ENCODE peak calls at places on chromosomes 7 and 10, in seven cellular contexts. A is SK-N-SH, L is K562, C is HCT116, S is HepG2, G is H1, I is GM12878. J is an unnamed sample. For H3K4me1, the result is how much of the 10 kb centered on the place peaks cover.

GRCh38 chr7:17444673-17445072 is 146.2 kb downstream of the AHR start:
- DNase-seq in A (no peak), L (no peak), C (peak), S (no peak), G (no peak), I (no peak), J (no peak)

GRCh38 chr10:92052741-92053140 is 129.2 kb downstream of the BTAF1 start:
- DNase-seq in A (no peak), L (no peak), C (no peak), S (no peak), G (no peak), I (no peak), J (peak)

GRCh38 chr10:10317151-10317550 is 700.5 kb upstream of the CELF2 start:
- DNase-seq in A (no peak), L (no peak), C (no peak), S (no peak), G (no peak), I (no peak), J (no peak)

GRCh38 chr10:59366310-59366709 is 4.0 kb upstream of the FAM13C start:
- DNase-seq in A (no peak), L (no peak), C (no peak), S (no peak), G (no peak), I (no peak), J (no peak)

GRCh38 chr10:101579516-101579870 is 8.6 kb downstream of the POLL start:
- DNase-seq in A (no peak), L (no peak), C (no peak), S (no peak), G (no peak), I (no peak), J (no peak)

GRCh38 chr7:97844036-97844435 is 28.2 kb downstream of the ASNS start:
- DNase-seq in A (peak), L (no peak), C (peak), S (peak), G (no peak), I (no peak), J (no peak)

GRCh38 chr7:126605056-126605455 is 647.7 kb downstream of the GRM8 start:
- DNase-seq in A (peak), L (no peak), C (no peak), S (no peak), G (no peak), I (no peak), J (no peak)

GRCh38 chr7:151249034-151249731 is 689 bp upstream of the SMARCD3 start:
- DNase-seq in A (peak), L (peak), C (no peak), S (no peak), G (peak), I (no peak), J (no peak)

GRCh38 chr10:112963835-112964234 is 13.8 kb downstream of the TCF7L2 start:
- DNase-seq in A (no peak), L (peak), C (no peak), S (no peak), G (no peak), I (no peak), J (no peak)

GRCh38 chr7:27423821-27424220 is 181.2 kb downstream of the EVX1 start:
- DNase-seq in A (no peak), L (no peak), C (no peak), S (no peak), G (no peak), I (no peak), J (no peak)

GRCh38 chr10:14478639-14479038 is 147.9 kb upstream of the FRMD4A start:
- DNase-seq in A (peak), L (peak), C (peak), S (no peak), G (no peak), I (no peak), J (peak)

GRCh38 chr10:92142949-92143348 is 147.9 kb downstream of the CPEB3 start:
- DNase-seq in A (no peak), L (no peak), C (no peak), S (no peak), G (no peak), I (peak), J (no peak)

GRCh38 chr7:23098460-23098859 is 7.1 kb upstream of the KLHL7 start:
- DNase-seq in A (no peak), L (no peak), C (no peak), S (no peak), G (no peak), I (no peak), J (no peak)

GRCh38 chr10:108904163-108904878 is 1019.0 kb downstream of the XPNPEP1 start:
- DNase-seq in A (peak), L (no peak), C (no peak), S (no peak), G (no peak), I (no peak), J (no peak)

GRCh38 chr7:33258561-33258960 is 129.2 kb downstream of the BBS9 start:
- DNase-seq in A (no peak), L (no peak), C (no peak), S (no peak), G (no peak), I (no peak), J (no peak)

GRCh38 chr10:60099998-60100747 is 193.8 kb upstream of the CCDC6 start:
- DNase-seq in A (peak), L (peak), C (peak), S (peak), G (no peak), I (no peak), J (no peak)

GRCh38 chr7:157691521-157692155 is 354.8 kb downstream of the DNAJB6 start:
- DNase-seq in A (peak), L (no peak), C (no peak), S (no peak), G (peak), I (no peak), J (no peak)
- TF ChIP-seq YY1 in A (no peak), L (no peak), C (no peak), S (no peak), G (no peak), I (no peak), J (no peak)

GRCh38 chr10:103278424-103278823 is 1.5 kb downstream of the INA start:
- DNase-seq in A (no peak), L (no peak), C (no peak), S (no peak), G (peak), I (no peak), J (no peak)
- H3K9ac ChIP-seq in A (no peak), L (no peak), C (no peak), S (no peak), G (no peak), I (no peak), J (no peak)

DNA sequence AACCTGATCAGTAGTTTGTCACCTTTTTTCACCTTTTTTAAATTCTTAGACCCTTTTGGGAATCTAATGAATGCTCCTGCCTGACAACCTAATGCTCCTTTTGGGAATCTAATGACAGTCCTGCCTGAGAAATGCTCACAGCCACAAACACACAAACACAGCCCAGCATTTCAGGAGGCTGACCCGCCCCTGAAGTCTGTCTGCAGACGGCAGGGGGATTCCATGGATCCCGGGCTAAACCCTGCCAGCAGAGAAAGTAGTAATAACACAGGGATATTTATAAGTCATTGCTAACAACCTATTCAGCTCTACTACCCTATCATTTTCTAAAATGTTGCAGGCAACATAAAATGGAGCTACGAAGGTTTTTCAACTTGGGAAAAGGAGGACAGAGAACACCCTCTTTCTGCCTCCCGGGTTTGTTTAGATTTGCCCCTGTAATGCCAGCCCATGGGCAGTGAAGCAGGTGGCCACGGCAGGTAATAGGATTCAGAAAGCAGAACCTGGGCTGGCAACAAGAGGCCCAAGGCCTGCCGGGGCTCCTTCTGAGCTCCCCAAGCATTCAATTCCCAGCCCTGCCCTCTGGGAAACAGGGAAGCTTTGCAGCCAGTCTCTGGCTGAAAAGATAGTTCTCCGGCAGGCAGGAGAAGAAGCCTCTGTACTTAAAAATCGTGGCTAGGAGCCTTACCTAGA is 65.2 kb downstream of the CREB3L2 start:
- DNase-seq in A (no peak), L (no peak), C (no peak), S (no peak), G (no peak), I (no peak), J (no peak)
- H3K4me1 ChIP-seq in A (under half), L (half or more), C (under half), S (half or more), G (under half), I (under half), J (under half)

DNA sequence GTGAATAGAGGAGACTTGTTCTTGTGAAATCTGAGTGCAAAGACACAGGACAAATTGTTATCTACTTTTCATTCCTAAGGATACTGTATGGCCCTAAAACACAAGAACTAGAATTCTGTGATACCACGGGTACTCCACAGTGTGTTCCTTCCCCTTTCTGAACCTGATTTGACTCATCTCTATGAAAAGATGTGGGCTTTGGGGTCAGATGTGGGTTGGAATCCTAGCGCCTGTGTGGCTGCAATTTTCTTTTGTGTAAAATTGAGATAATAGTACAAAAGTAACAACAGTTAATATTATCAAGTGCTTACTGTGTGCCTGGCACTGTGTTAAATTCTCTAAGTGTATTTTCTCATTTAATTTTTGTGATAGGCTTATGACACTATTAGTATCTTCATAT is 8.1 kb downstream of the SRGN start:
- DNase-seq in A (no peak), L (no peak), C (no peak), S (no peak), G (no peak), I (no peak), J (no peak)
- TF ChIP-seq YY1 in A (no peak), L (no peak), C (no peak), S (no peak), G (no peak), I (no peak), J (no peak)

GRCh38 chr7:157386979-157387800 is 50.4 kb downstream of the DNAJB6 start:
- DNase-seq in A (peak), L (peak), C (peak), S (peak), G (peak), I (peak), J (peak)

GRCh38 chr7:157392256-157393037 is 55.6 kb downstream of the DNAJB6 start:
- DNase-seq in A (no peak), L (no peak), C (no peak), S (no peak), G (no peak), I (no peak), J (no peak)

GRCh38 chr7:157389951-157390730 is 53.3 kb downstream of the DNAJB6 start:
- DNase-seq in A (no peak), L (no peak), C (no peak), S (no peak), G (no peak), I (no peak), J (no peak)

GRCh38 chr7:157394246-157395191 is 57.7 kb downstream of the DNAJB6 start:
- DNase-seq in A (no peak), L (no peak), C (no peak), S (no peak), G (no peak), I (no peak), J (no peak)

DNA sequence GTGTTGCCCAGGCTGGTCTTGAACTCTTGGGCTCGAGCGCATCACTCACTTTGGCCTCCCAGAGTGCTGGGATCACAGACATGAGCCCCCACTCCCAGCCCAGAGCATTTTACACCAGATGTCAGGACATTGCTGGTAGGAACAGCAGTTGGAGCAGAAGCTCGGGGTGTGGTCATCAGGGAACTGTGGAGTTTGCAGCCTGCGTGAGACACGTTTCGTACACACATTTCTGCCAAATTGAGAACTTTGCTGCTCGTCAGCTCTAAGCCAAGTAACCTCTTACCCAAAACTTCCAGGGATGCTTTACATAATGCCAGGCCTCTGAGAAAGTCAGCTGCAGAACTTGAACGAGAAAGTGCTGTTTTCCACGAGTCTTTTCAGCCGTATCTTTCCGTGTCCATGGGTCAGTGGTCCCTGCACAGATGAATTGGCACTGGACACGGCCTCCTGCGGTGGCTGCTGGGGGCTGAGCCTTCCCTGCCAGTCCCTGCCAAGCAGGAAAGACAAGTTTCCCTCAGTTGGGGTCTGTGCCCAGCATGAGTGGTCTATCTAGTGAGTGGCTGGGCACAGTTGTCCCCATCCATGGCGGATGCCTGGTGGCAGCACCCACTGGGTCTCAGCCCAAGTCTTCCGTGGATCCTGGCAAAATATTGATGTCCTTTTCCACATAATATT is 54.4 kb downstream of the DNAJB6 start:
- DNase-seq in A (no peak), L (no peak), C (no peak), S (no peak), G (no peak), I (no peak), J (no peak)
- H3K9ac ChIP-seq in A (no peak), L (peak), C (no peak), S (no peak), G (no peak), I (no peak), J (no peak)

GRCh38 chr7:36039671-36040070 is 113.4 kb upstream of the EEPD1 start:
- DNase-seq in A (no peak), L (no peak), C (no peak), S (no peak), G (no peak), I (no peak), J (no peak)
- H3K4me1 ChIP-seq in A (under half), L (under half), C (under half), S (under half), G (under half), I (under half), J (under half)

GRCh38 chr7:152924238-152924637 is 164.7 kb downstream of the ACTR3B start:
- DNase-seq in A (peak), L (no peak), C (no peak), S (no peak), G (no peak), I (no peak), J (no peak)

GRCh38 chr7:152922318-152923081 is 162.9 kb downstream of the ACTR3B start:
- DNase-seq in A (peak), L (no peak), C (no peak), S (no peak), G (no peak), I (no peak), J (no peak)

GRCh38 chr7:152924826-152925411 is 165.4 kb downstream of the ACTR3B start:
- DNase-seq in A (peak), L (no peak), C (no peak), S (no peak), G (peak), I (no peak), J (no peak)

GRCh38 chr7:152923711-152924110 is 164.2 kb downstream of the ACTR3B start:
- DNase-seq in A (peak), L (no peak), C (no peak), S (no peak), G (no peak), I (no peak), J (no peak)

DNA sequence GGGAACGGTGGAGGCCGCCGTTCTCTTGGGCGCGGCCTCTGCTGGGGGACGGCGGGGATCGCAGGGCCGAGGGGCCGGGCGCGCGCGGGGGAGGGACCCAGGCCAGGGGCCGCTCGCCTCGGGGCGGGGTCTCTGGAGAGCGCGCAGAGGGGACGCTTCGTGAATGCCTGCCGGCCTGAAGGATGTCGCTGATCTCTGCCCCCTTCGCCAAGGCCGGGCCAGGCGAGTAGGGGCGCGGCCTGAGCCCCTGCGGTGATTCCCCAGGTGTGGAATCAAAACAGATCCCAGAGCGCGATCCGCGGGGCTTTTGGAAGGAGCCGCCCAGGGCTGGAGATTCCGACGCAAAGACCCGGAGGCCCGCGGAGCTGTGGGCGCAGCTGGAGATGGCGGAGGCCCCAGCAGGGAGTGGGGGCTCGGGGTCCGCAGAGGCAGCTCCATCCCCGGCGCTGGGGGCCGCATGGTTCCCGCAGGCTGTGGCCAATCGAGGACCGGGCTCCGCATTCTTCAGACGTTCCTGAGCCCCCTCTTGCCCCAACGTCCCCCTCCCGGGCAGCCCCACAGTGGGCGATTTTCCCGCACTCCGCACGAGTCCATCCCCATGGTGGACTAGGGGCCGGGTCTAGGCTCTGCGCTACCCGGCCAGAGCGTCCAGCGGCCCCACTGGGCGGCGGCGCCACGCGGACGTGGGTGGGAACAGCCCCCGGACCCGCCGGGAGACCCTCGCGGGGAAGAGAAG is 166.0 kb downstream of the ACTR3B start:
- DNase-seq in A (peak), L (no peak), C (no peak), S (no peak), G (peak), I (no peak), J (peak)
- TF ChIP-seq YY1 in A (no peak), L (no peak), C (no peak), S (no peak), G (no peak), I (no peak), J (no peak)

J was measured in NT2/D1.